ENCODE peak calls at places on chromosome 16, in four cellular contexts. L is BJ; Q is CD8-positive, alpha-beta T cell; B is stimulated activated CD4-positive, alpha-beta T cell treated with anti-CD3 and anti-CD28 coated beads, Interleukin-4, amount 100 ng/mL, for 48 hours. U is an unnamed sample.

GRCh38 chr16:71762186-71762585 is 37.7 kb upstream of the PHLPP2 start:
- DNase-seq in Q (no peak), L (peak), B (no peak), U (no peak)

GRCh38 chr16:14148016-14148415 is 76.9 kb downstream of the MRTFB start:
- DNase-seq in B (no peak), Q (no peak), L (no peak), U (no peak)

GRCh38 chr16:66930189-66930588 is 4.0 kb downstream of the CIAO2B start:
- DNase-seq in Q (no peak), B (no peak), L (no peak), U (no peak)

GRCh38 chr16:22117666-22118065 is 25.3 kb downstream of the VWA3A start:
- DNase-seq in Q (no peak), L (no peak), B (no peak), U (no peak)

GRCh38 chr16:47528431-47528830 is 67.3 kb downstream of the PHKB start:
- DNase-seq in B (no peak), Q (no peak), L (no peak), U (no peak)

GRCh38 chr16:27322858-27323780 is 9.3 kb downstream of the IL4R start:
- DNase-seq in B (no peak), Q (no peak), L (no peak), U (no peak)

GRCh38 chr16:75732871-75733270 is 6.6 kb upstream of the CPHXL start:
- DNase-seq in B (no peak), Q (no peak), L (no peak), U (no peak)

GRCh38 chr16:89691986-89692569 is 5.6 kb downstream of the CDK10 start:
- DNase-seq in Q (no peak), B (no peak), L (no peak), U (no peak)

GRCh38 chr16:69187387-69187890 is 475 bp downstream of the SNTB2 start:
- DNase-seq in L (no peak), B (no peak), Q (peak), U (no peak)

GRCh38 chr16:84616515-84616914 is 1.4 kb downstream of the COTL1 start:
- DNase-seq in B (no peak), Q (no peak), L (no peak), U (no peak)

U was measured in AG09319.